ENCODE peak calls at places on chromosomes 12 and 14, in nine cellular contexts. D, B, F, H, C, P, A, Z and M are unnamed samples.

GRCh38 chr14:89351364-89351957 is 65.6 kb downstream of the FOXN3 start:
- DNase-seq in P (no peak), C (no peak), B (peak; percentile 27), D (no peak), A (peak; percentile 14), Z (no peak), H (no peak), F (peak; percentile 55), M (no peak)

GRCh38 chr12:19095869-19096480 is 33.6 kb upstream of the PLEKHA5 start:
- DNase-seq in C (no peak), H (no peak), F (peak; percentile 48), P (no peak), A (no peak), Z (no peak), B (peak; percentile 6), D (no peak), M (no peak)

GRCh38 chr12:114013601-114014345 is 47.6 kb upstream of the RBM19 start:
- DNase-seq in B (no peak), D (no peak), C (peak; percentile 72), F (peak; percentile 45), P (no peak), A (no peak), Z (no peak), H (no peak), M (no peak)

GRCh38 chr14:95496690-95497241 is 19.7 kb downstream of the SYNE3 start:
- DNase-seq in D (no peak), H (no peak), F (peak; percentile 80), C (no peak), B (no peak), P (no peak), Z (no peak), A (no peak), M (no peak)

GRCh38 chr14:105889666-105890473 is 363.5 kb downstream of the TMEM121 start:
- DNase-seq in A (no peak), H (no peak), D (no peak), B (no peak), Z (no peak), C (no peak), F (no peak), P (peak; percentile 2), M (no peak)

GRCh38 chr14:96309907-96310330 is 53.2 kb downstream of the ATG2B start:
- DNase-seq in C (no peak), F (no peak), P (no peak), Z (peak; percentile 9), D (no peak), H (no peak), B (no peak), A (no peak), M (no peak)

GRCh38 chr12:27024291-27024690 is 1.9 kb downstream of the MED21 start:
- DNase-seq in B (no peak), A (no peak), C (no peak), P (no peak), H (no peak), F (peak; percentile 41), D (no peak), Z (no peak), M (no peak)

GRCh38 chr14:88168498-88169165 is 154.4 kb downstream of the KCNK10 start:
- DNase-seq in A (peak; percentile 62), F (peak; percentile 63), H (peak; percentile 19), C (peak; percentile 58), Z (peak; percentile 50), D (peak; percentile 51), P (no peak), B (peak; percentile 69), M (no peak)

GRCh38 chr14:22882064-22882463 is 958 bp upstream of the REM2 start:
- DNase-seq in H (no peak), F (no peak), B (no peak), D (no peak), C (no peak), A (no peak), P (no peak), Z (no peak), M (no peak)

GRCh38 chr14:105581551-105582341 is 55.4 kb downstream of the TMEM121 start:
- DNase-seq in H (no peak), A (no peak), F (no peak), P (no peak), Z (no peak), C (no peak), D (peak; percentile 83), B (no peak), M (no peak)

GRCh38 chr12:28172434-28173030 is 17.7 kb upstream of the CCDC91 start:
- DNase-seq in A (no peak), D (no peak), H (no peak), B (peak; percentile 46), Z (peak; percentile 29), P (no peak), F (peak; percentile 80), C (no peak), M (peak; percentile 29)

GRCh38 chr14:57060276-57060956 is 208.3 kb downstream of the EXOC5 start:
- DNase-seq in D (no peak), P (no peak), A (no peak), B (no peak), H (peak; percentile 8), C (no peak), F (no peak), Z (no peak), M (no peak)

GRCh38 chr12:57212701-57213067 is 3.9 kb upstream of the NXPH4 start:
- DNase-seq in C (no peak), A (no peak), D (no peak), H (no peak), Z (no peak), B (no peak), P (no peak), F (no peak), M (no peak)

GRCh38 chr14:92880351-92880750 is 42.6 kb upstream of the CHGA start:
- DNase-seq in C (no peak), D (no peak), P (no peak), H (no peak), Z (no peak), F (no peak), B (no peak), A (no peak), M (no peak)

GRCh38 chr14:22814945-22815713 is at the start of gene SLC7A7:
- DNase-seq in P (no peak), H (no peak), A (no peak), Z (no peak), D (no peak), B (no peak), C (no peak), F (peak; percentile 56), M (no peak)

GRCh38 chr12:50397122-50397650 is 777 bp upstream of the FAM186A start:
- DNase-seq in C (no peak), H (no peak), D (peak; percentile 11), F (peak; percentile 42), P (no peak), Z (no peak), B (no peak), A (no peak), M (no peak)

GRCh38 chr12:119069029-119069731 is 87.8 kb downstream of the SRRM4 start:
- DNase-seq in C (no peak), D (no peak), Z (no peak), H (no peak), F (no peak), A (no peak), B (no peak), P (no peak), M (no peak)

GRCh38 chr12:25864287-25864686 is 94.2 kb upstream of the RASSF8 start:
- DNase-seq in C (no peak), F (no peak), H (no peak), P (no peak), B (no peak), A (no peak), Z (no peak), D (no peak), M (no peak)

GRCh38 chr14:53912121-53912520 is 44.5 kb downstream of the BMP4 start:
- DNase-seq in F (no peak), H (no peak), A (no peak), Z (no peak), D (no peak), C (no peak), P (no peak), B (no peak), M (no peak)

GRCh38 chr12:41709463-41710285 is 435.0 kb downstream of the GXYLT1 start:
- DNase-seq in C (no peak), H (no peak), Z (no peak), B (no peak), F (no peak), A (no peak), P (no peak), D (no peak), M (no peak)

GRCh38 chr12:96434107-96434506 is 33.9 kb upstream of the CDK17 start:
- DNase-seq in P (no peak), F (peak; percentile 63), A (peak; percentile 88), C (no peak), H (no peak), B (peak; percentile 60), Z (no peak), D (no peak), M (no peak)

GRCh38 chr12:101823891-101824290 is 6.9 kb downstream of the GNPTAB start:
- DNase-seq in H (peak; percentile 26), B (peak; percentile 59), P (peak; percentile 27), Z (peak; percentile 65), F (peak; percentile 20), C (no peak), A (peak; percentile 82), D (no peak), M (peak; percentile 79)

GRCh38 chr12:122874081-122874480 is 21.8 kb downstream of the VPS37B start:
- DNase-seq in B (no peak), Z (no peak), A (peak; percentile 58), F (no peak), C (no peak), H (peak; percentile 28), P (no peak), D (no peak), M (no peak)

GRCh38 chr14:75022655-75023054 is 19.9 kb downstream of the EIF2B2 start:
- DNase-seq in F (peak; percentile 20), H (no peak), B (no peak), P (no peak), C (peak; percentile 5), Z (peak; percentile 34), D (no peak), A (no peak), M (no peak)

GRCh38 chr12:82817368-82817767 is 130.7 kb downstream of the TMTC2 start:
- DNase-seq in D (no peak), B (no peak), Z (no peak), F (no peak), A (no peak), P (no peak), C (no peak), H (no peak), M (peak; percentile 81)

GRCh38 chr14:71362920-71363584 is 455.8 kb downstream of the PCNX1 start:
- DNase-seq in C (no peak), B (no peak), A (no peak), H (no peak), P (no peak), D (no peak), F (peak; percentile 87), Z (peak; percentile 43), M (peak; percentile 18)

GRCh38 chr14:105974902-105975301 is 448.5 kb downstream of the TMEM121 start:
- DNase-seq in H (peak; percentile 50), B (peak; percentile 31), A (peak; percentile 59), Z (peak; percentile 36), P (no peak), D (no peak), F (no peak), C (no peak), M (no peak)

GRCh38 chr14:42307239-42307825 is 700.7 kb downstream of the LRFN5 start:
- DNase-seq in D (no peak), P (no peak), B (no peak), H (no peak), C (no peak), F (no peak), Z (no peak), A (no peak), M (no peak)

GRCh38 chr12:50221228-50222008 is 54.2 kb upstream of the CERS5 start:
- DNase-seq in Z (peak; percentile 16), F (peak; percentile 90), A (no peak), H (no peak), D (no peak), B (no peak), P (no peak), C (no peak), M (peak; percentile 40)

GRCh38 chr14:101491841-101492240 is 69.5 kb upstream of the DIO3 start:
- DNase-seq in C (no peak), B (no peak), A (no peak), H (no peak), F (no peak), Z (peak; percentile 49), P (no peak), D (no peak), M (no peak)

GRCh38 chr12:212383-212798 is 1.6 kb downstream of the SLC6A12 start:
- DNase-seq in P (no peak), Z (no peak), F (no peak), D (no peak), C (no peak), B (no peak), H (no peak), A (no peak), M (no peak)